ENCODE peak calls at places on chromosomes 1 and 21, in six cellular contexts. P is Panc1, F is transverse colon, J is heart left ventricle, T is neural progenitor cell, Y is mesendoderm. G is an unnamed sample.

GRCh38 chr1:210251680-210252490 is 19.3 kb downstream of the SERTAD4 start:
- DNase-seq in P (no peak), F (peak; percentile 44), J (no peak), T (peak; percentile 62), Y (peak; percentile 80), G (no peak)

GRCh38 chr1:8055973-8056372 is 29.9 kb upstream of the ERRFI1 start:
- DNase-seq in P (no peak), F (no peak), J (no peak), T (no peak), Y (no peak), G (no peak)

GRCh38 chr1:12745126-12745991 is 641 bp upstream of the CFAP107 start:
- DNase-seq in P (no peak), F (no peak), J (no peak), T (no peak), Y (no peak), G (no peak)

GRCh38 chr21:25756190-25756932 is 21.6 kb downstream of the GABPA start:
- DNase-seq in P (no peak), F (no peak), J (no peak), T (no peak), Y (no peak), G (no peak)

GRCh38 chr1:8989821-8990220 is 36.4 kb downstream of the SLC2A7 start:
- DNase-seq in P (no peak), F (no peak), J (no peak), T (no peak), Y (peak; percentile 33), G (no peak)

GRCh38 chr21:39175154-39175553 is 8.1 kb downstream of the PSMG1 start:
- DNase-seq in P (no peak), F (no peak), J (no peak), T (no peak), Y (no peak), G (no peak)

GRCh38 chr1:74246266-74246665 is 11.1 kb downstream of the TNNI3K start:
- DNase-seq in P (no peak), F (no peak), J (no peak), T (no peak), Y (no peak), G (no peak)

GRCh38 chr1:16048573-16049189 is 5.1 kb downstream of the CLCNKB start:
- DNase-seq in P (no peak), F (peak; percentile 44), J (peak; percentile 60), T (peak; percentile 95), Y (peak; percentile 94), G (peak; percentile 51)

GRCh38 chr21:15794277-15794912 is 64.6 kb downstream of the USP25 start:
- DNase-seq in P (no peak), F (no peak), J (no peak), T (no peak), Y (no peak), G (no peak)

GRCh38 chr1:216923601-216924000 is 200.4 kb upstream of the ESRRG start:
- DNase-seq in P (no peak), F (no peak), J (no peak), T (peak; percentile 4), Y (no peak), G (no peak)

GRCh38 chr1:39230261-39231190 is 26.0 kb downstream of the MACF1 start:
- DNase-seq in P (no peak), F (peak; percentile 19), J (no peak), T (peak; percentile 7), Y (peak; percentile 50), G (no peak)

GRCh38 chr1:3981261-3981660 is 81.2 kb upstream of the C1orf174 start:
- DNase-seq in P (no peak), F (no peak), J (no peak), T (peak; percentile 62), Y (peak; percentile 61), G (no peak)

GRCh38 chr1:59685666-59686065 is 129.1 kb upstream of the HOOK1 start:
- DNase-seq in P (no peak), F (no peak), J (no peak), T (no peak), Y (no peak), G (no peak)

GRCh38 chr1:99669376-99669775 is 23.5 kb downstream of the PALMD start:
- DNase-seq in P (no peak), F (no peak), J (no peak), T (no peak), Y (no peak), G (no peak)
- H3K27ac ChIP-seq in P (no peak overlapping the region), F (no peak overlapping the region), J (peak overlapping the region; percentile 83), T (no peak overlapping the region), Y (no peak overlapping the region), G (peak overlapping the region; percentile 95)

GRCh38 chr1:166840309-166841302 is 1.3 kb downstream of the POGK start:
- DNase-seq in P (no peak), F (peak; percentile 30), J (no peak), T (no peak), Y (peak; percentile 83), G (no peak)
- H3K4me1 ChIP-seq in P (peaks cover 12% of the 10 kb centered on the region), F (peaks cover 25% of the 10 kb centered on the region), J (peaks cover 64% of the 10 kb centered on the region), T (peaks cover 16% of the 10 kb centered on the region), Y (peaks cover 10% of the 10 kb centered on the region), G (peaks cover 72% of the 10 kb centered on the region)

GRCh38 chr1:220991506-220991905 is 112.3 kb downstream of the HLX start:
- DNase-seq in P (no peak), F (no peak), J (no peak), T (no peak), Y (no peak), G (no peak)

GRCh38 chr1:220990417-220991337 is 111.4 kb downstream of the HLX start:
- DNase-seq in P (no peak), F (no peak), J (no peak), T (no peak), Y (peak; percentile 31), G (no peak)

GRCh38 chr1:220991959-220992704 is 112.9 kb downstream of the HLX start:
- DNase-seq in P (no peak), F (no peak), J (no peak), T (no peak), Y (no peak), G (no peak)

GRCh38 chr1:220994671-220995070 is 115.4 kb downstream of the HLX start:
- DNase-seq in P (no peak), F (no peak), J (no peak), T (no peak), Y (no peak), G (no peak)

GRCh38 chr1:220992705-220993052 is 113.4 kb downstream of the HLX start:
- DNase-seq in P (no peak), F (no peak), J (no peak), T (peak; percentile 25), Y (no peak), G (no peak)
- H3K27ac ChIP-seq in P (no peak overlapping the region), F (peak overlapping the region; percentile 42), J (no peak overlapping the region), T (no peak overlapping the region), Y (no peak overlapping the region), G (no peak overlapping the region)

GRCh38 chr1:10656431-10656830 is 140.0 kb downstream of the CASZ1 start:
- DNase-seq in P (no peak), F (no peak), J (no peak), T (no peak), Y (no peak), G (no peak)
- H3K4me1 ChIP-seq in P (no peaks in the 10 kb centered on the region), F (no peaks in the 10 kb centered on the region), J (no peaks in the 10 kb centered on the region), T (peaks cover 5% of the 10 kb centered on the region), Y (no peaks in the 10 kb centered on the region), G (peaks cover 4% of the 10 kb centered on the region)

GRCh38 chr1:72283204-72284083 is 1.1 kb upstream of the NEGR1 start:
- DNase-seq in P (peak; percentile 67), F (peak; percentile 60), J (peak; percentile 78), T (peak; percentile 77), Y (peak; percentile 78), G (peak; percentile 79)
- H3K27ac ChIP-seq in P (peak overlapping the region; percentile 86), F (peak overlapping the region; percentile 89), J (peak overlapping the region; percentile 84), T (peak overlapping the region; percentile 77), Y (peak overlapping the region; percentile 15), G (peak overlapping the region; percentile 96)